ENCODE peak calls at places on chromosome 18, in five cellular contexts. D is stimulated activated CD8-positive, alpha-beta memory T cell treated with anti-CD3 and anti-CD28 coated beads, Interleukin-4, amount 100 ng/mL, for 4 hours; O is CD8-positive, alpha-beta T cell; S is GM04504; Y is iris pigment epithelial cell. J is an unnamed sample.
A peak's percentile ranks its signal among the peaks of the same experiment; 100 is the strongest.

GRCh38 chr18:22057908-22058527 is 111.4 kb upstream of the GATA6 start:
- DNase-seq in D (no peak), O (no peak), Y (peak; percentile 8), S (no peak), J (no peak)

GRCh38 chr18:36412778-36413177 is 115.3 kb downstream of the FHOD3 start:
- DNase-seq in Y (peak; percentile 15), D (no peak), O (no peak), S (no peak), J (no peak)

GRCh38 chr18:9160014-9160413 is 23.4 kb downstream of the ANKRD12 start:
- DNase-seq in O (no peak), D (no peak), Y (no peak), S (no peak), J (no peak)

GRCh38 chr18:78984941-78985784 is 5.5 kb downstream of the SALL3 start:
- DNase-seq in O (no peak), Y (peak; percentile 7), D (no peak), S (no peak), J (no peak)

GRCh38 chr18:37778417-37779165 is 213.0 kb upstream of the CELF4 start:
- DNase-seq in S (no peak), Y (peak; percentile 17), D (no peak), O (no peak), J (no peak)

GRCh38 chr18:54801374-54801773 is 26.9 kb upstream of the RAB27B start:
- DNase-seq in Y (peak; percentile 16), D (no peak), S (no peak), O (no peak), J (no peak)

GRCh38 chr18:64678048-64678447 is 529.2 kb upstream of the LINC00305 start:
- DNase-seq in Y (no peak), D (no peak), S (no peak), O (no peak), J (no peak)

GRCh38 chr18:50163505-50163904 is 31.4 kb downstream of the MYO5B start:
- DNase-seq in O (no peak), S (no peak), D (no peak), Y (no peak), J (no peak)

GRCh38 chr18:76212958-76213357 is 282.1 kb downstream of the ZNF516 start:
- DNase-seq in S (no peak), O (no peak), Y (no peak), D (no peak), J (no peak)

GRCh38 chr18:55232506-55232905 is 273.2 kb upstream of the CCDC68 start:
- DNase-seq in O (no peak), S (no peak), D (no peak), Y (no peak), J (no peak)

GRCh38 chr18:74459877-74460276 is 2.8 kb upstream of the DIPK1C start:
- DNase-seq in Y (no peak), D (no peak), O (no peak), S (no peak), J (no peak)

GRCh38 chr18:30727849-30728248 is 314.7 kb downstream of the DSC3 start:
- DNase-seq in Y (no peak), O (no peak), D (no peak), S (no peak), J (no peak)

GRCh38 chr18:21449367-21450250 is 150.9 kb downstream of the ESCO1 start:
- DNase-seq in D (no peak), Y (no peak), S (no peak), O (no peak), J (no peak)

GRCh38 chr18:10111944-10112343 is 198.1 kb downstream of the VAPA start:
- DNase-seq in O (no peak), D (no peak), Y (no peak), S (no peak), J (no peak)

GRCh38 chr18:11982981-11983380 is 1.7 kb downstream of the IMPA2 start:
- DNase-seq in Y (no peak), O (no peak), S (no peak), D (no peak), J (no peak)

GRCh38 chr18:51137891-51138290 is 59.6 kb downstream of the MEX3C start:
- DNase-seq in S (no peak), Y (no peak), D (no peak), O (no peak), J (no peak)

GRCh38 chr18:46555724-46556123 is 101.3 kb downstream of the LOXHD1 start:
- DNase-seq in O (no peak), Y (no peak), D (no peak), S (peak; percentile 2), J (no peak)

GRCh38 chr18:6793986-6794385 is 64.5 kb downstream of the ARHGAP28 start:
- DNase-seq in S (no peak), Y (no peak), O (no peak), D (no peak), J (no peak)

GRCh38 chr18:35982404-35983114 is 10.1 kb downstream of the RMP24 start:
- DNase-seq in O (no peak), S (peak; percentile 8), D (no peak), Y (peak; percentile 69), J (peak; percentile 29)

GRCh38 chr18:77304263-77304662 is 54.6 kb downstream of the GALR1 start:
- DNase-seq in O (no peak), Y (no peak), D (no peak), S (no peak), J (no peak)

GRCh38 chr18:39799010-39799409 is 2156.0 kb upstream of the PIK3C3 start:
- DNase-seq in S (no peak), O (no peak), Y (peak; percentile 55), D (no peak), J (no peak)

GRCh38 chr18:76686737-76687231 is 135.6 kb upstream of the ZNF236 start:
- DNase-seq in D (no peak), O (no peak), S (peak; percentile 28), Y (peak; percentile 68), J (peak; percentile 13)

GRCh38 chr18:47898696-47899095 is 31.8 kb downstream of the SMAD2 start:
- DNase-seq in D (no peak), O (no peak), S (no peak), Y (no peak), J (no peak)

J was measured in amniotic stem cell.